ENCODE peak calls at places on chromosomes 1 and 21, in nine cellular contexts. F is breast epithelium; C is CD8-positive, alpha-beta T cell; K is stimulated activated CD4-positive, alpha-beta T cell treated with anti-CD3 and anti-CD28 coated beads, Interleukin-15, amount 100 ng/mL, for 1 hour; H is activated naive CD8-positive, alpha-beta T cell treated with anti-CD3 and anti-CD28 coated beads for 36 hours; N is T-helper 1 cell; M is activated CD4-positive, CD25-positive, alpha-beta regulatory T cell; G is fibroblast of lung; R is iPS DF 6.9. T is an unnamed sample.

GRCh38 chr1:195763146-195763906 is 844.9 kb downstream of the KCNT2 start:
- DNase-seq in F (no peak), C (no peak), K (no peak), H (no peak), N (no peak), M (no peak), G (no peak), R (no peak), T (peak)

GRCh38 chr1:156711011-156711817 is 5.8 kb upstream of the CRABP2 start:
- DNase-seq in F (no peak), C (no peak), K (no peak), H (no peak), N (no peak), M (no peak), G (peak), R (no peak), T (no peak)

GRCh38 chr1:156844102-156844501 is 14.8 kb downstream of the INSRR start:
- DNase-seq in F (no peak), C (no peak), K (no peak), H (no peak), N (no peak), M (no peak), G (no peak), R (no peak), T (no peak)

GRCh38 chr1:6300342-6301141 is 39.6 kb upstream of the GPR153 start:
- DNase-seq in F (no peak), C (no peak), K (no peak), H (no peak), N (no peak), M (no peak), G (peak), R (no peak), T (no peak)

GRCh38 chr1:207745839-207746767 is 5.8 kb upstream of the CD46 start:
- DNase-seq in F (no peak), C (no peak), K (no peak), H (no peak), N (no peak), M (no peak), G (no peak), R (no peak), T (peak)

GRCh38 chr1:178495741-178496409 is 889 bp downstream of the CLEC20A start:
- DNase-seq in F (no peak), C (no peak), K (no peak), H (no peak), N (no peak), M (no peak), G (no peak), R (no peak), T (no peak)

GRCh38 chr1:19739628-19740027 is 60.1 kb downstream of the TMCO4 start:
- DNase-seq in F (no peak), C (no peak), K (no peak), H (no peak), N (no peak), M (no peak), G (no peak), R (no peak), T (no peak)

GRCh38 chr1:53341521-53341895 is 13.6 kb upstream of the LRP8 start:
- DNase-seq in F (no peak), C (no peak), K (no peak), H (no peak), N (no peak), M (no peak), G (no peak), R (no peak), T (no peak)

GRCh38 chr21:42319368-42319767 is 4.2 kb upstream of the TFF3 start:
- DNase-seq in F (no peak), C (no peak), K (no peak), H (no peak), N (no peak), M (no peak), G (no peak), R (no peak), T (no peak)

GRCh38 chr1:209613351-209614150 is 30.0 kb downstream of the CAMK1G start:
- DNase-seq in F (no peak), C (no peak), K (no peak), H (no peak), N (no peak), M (no peak), G (no peak), R (no peak), T (no peak)

GRCh38 chr1:150365945-150366344 is 2.0 kb downstream of the RPRD2 start:
- DNase-seq in F (no peak), C (no peak), K (no peak), H (no peak), N (no peak), M (no peak), G (peak), R (no peak), T (no peak)

GRCh38 chr21:45260191-45260795 is 27.4 kb downstream of the POFUT2 start:
- DNase-seq in F (peak), C (no peak), K (no peak), H (no peak), N (no peak), M (no peak), G (no peak), R (no peak), T (no peak)

GRCh38 chr1:29415861-29416260 is 179.5 kb downstream of the PTPRU start:
- DNase-seq in F (no peak), C (no peak), K (no peak), H (no peak), N (no peak), M (no peak), G (no peak), R (no peak), T (no peak)

GRCh38 chr1:180920193-180920592 is 7.5 kb downstream of the KIAA1614 start:
- DNase-seq in F (no peak), C (no peak), K (no peak), H (no peak), N (no peak), M (no peak), G (no peak), R (no peak), T (no peak)

GRCh38 chr21:36539434-36540150 is 59.7 kb upstream of the CLDN14 start:
- DNase-seq in F (no peak), C (no peak), K (no peak), H (no peak), N (no peak), M (no peak), G (no peak), R (no peak), T (no peak)

GRCh38 chr1:2229032-2229920 is 1.2 kb downstream of the SKI start:
- DNase-seq in F (no peak), C (no peak), K (peak), H (peak), N (peak), M (no peak), G (peak), R (no peak), T (peak)

GRCh38 chr1:1212780-1213152 is 1.2 kb downstream of the TNFRSF4 start:
- DNase-seq in F (no peak), C (no peak), K (no peak), H (peak), N (peak), M (no peak), G (no peak), R (no peak), T (no peak)

GRCh38 chr1:107897428-107898339 is 67.3 kb downstream of the VAV3 start:
- DNase-seq in F (no peak), C (no peak), K (no peak), H (no peak), N (no peak), M (no peak), G (no peak), R (no peak), T (no peak)

GRCh38 chr1:198970919-198971318 is 332.1 kb downstream of the PTPRC start:
- DNase-seq in F (no peak), C (no peak), K (no peak), H (no peak), N (no peak), M (no peak), G (peak), R (no peak), T (no peak)

GRCh38 chr1:15459771-15460719 is 3.5 kb downstream of the CELA2A start:
- DNase-seq in F (no peak), C (no peak), K (no peak), H (no peak), N (no peak), M (no peak), G (peak), R (no peak), T (no peak)

GRCh38 chr1:58901008-58901407 is 117.2 kb upstream of the JUN start:
- DNase-seq in F (no peak), C (no peak), K (no peak), H (no peak), N (no peak), M (no peak), G (no peak), R (no peak), T (no peak)

GRCh38 chr21:42403611-42404231 is at the start of gene UBASH3A:
- DNase-seq in F (no peak), C (peak), K (no peak), H (peak), N (no peak), M (no peak), G (no peak), R (no peak), T (no peak)

GRCh38 chr1:117313555-117313954 is 53.7 kb upstream of the MAN1A2 start:
- DNase-seq in F (no peak), C (no peak), K (no peak), H (no peak), N (no peak), M (no peak), G (no peak), R (no peak), T (no peak)

GRCh38 chr1:91872560-91873081 is 13.3 kb downstream of the TGFBR3 start:
- DNase-seq in F (no peak), C (no peak), K (no peak), H (peak), N (no peak), M (no peak), G (peak), R (no peak), T (no peak)

GRCh38 chr1:154253671-154254070 is 18.8 kb upstream of the HAX1 start:
- DNase-seq in F (no peak), C (no peak), K (no peak), H (no peak), N (no peak), M (no peak), G (peak), R (no peak), T (no peak)

GRCh38 chr1:6448749-6449631 is 17.0 kb downstream of the TNFRSF25 start:
- DNase-seq in F (no peak), C (no peak), K (no peak), H (no peak), N (no peak), M (no peak), G (peak), R (no peak), T (no peak)

GRCh38 chr1:101509370-101509769 is 272.6 kb downstream of the S1PR1 start:
- DNase-seq in F (no peak), C (no peak), K (no peak), H (no peak), N (no peak), M (no peak), G (no peak), R (no peak), T (no peak)

GRCh38 chr1:57404914-57405313 is 18.9 kb downstream of the DAB1 start:
- DNase-seq in F (no peak), C (no peak), K (no peak), H (no peak), N (no peak), M (no peak), G (peak), R (no peak), T (no peak)

GRCh38 chr21:45405271-45405818 is 380 bp downstream of the COL18A1 start:
- DNase-seq in F (no peak), C (no peak), K (no peak), H (no peak), N (peak), M (no peak), G (peak), R (no peak), T (peak)

GRCh38 chr1:94332952-94333351 is 85.2 kb upstream of the ABCD3 start:
- DNase-seq in F (no peak), C (no peak), K (no peak), H (no peak), N (no peak), M (no peak), G (peak), R (no peak), T (no peak)

GRCh38 chr1:93446837-93447451 is 974 bp upstream of the FNBP1L start:
- DNase-seq in F (peak), C (no peak), K (no peak), H (no peak), N (no peak), M (no peak), G (no peak), R (no peak), T (peak)

GRCh38 chr1:81547912-81548303 is 252.8 kb upstream of the ADGRL2 start:
- DNase-seq in F (no peak), C (no peak), K (no peak), H (no peak), N (no peak), M (no peak), G (no peak), R (no peak), T (no peak)

GRCh38 chr1:174204697-174205308 is 45.5 kb downstream of the RABGAP1L start:
- DNase-seq in F (no peak), C (no peak), K (no peak), H (no peak), N (no peak), M (no peak), G (no peak), R (no peak), T (no peak)

GRCh38 chr1:19484793-19485361 is 462 bp downstream of the CAPZB start:
- DNase-seq in F (no peak), C (no peak), K (no peak), H (no peak), N (no peak), M (no peak), G (no peak), R (no peak), T (peak)

GRCh38 chr1:14112613-14113012 is 412.6 kb downstream of the PRDM2 start:
- DNase-seq in F (no peak), C (no peak), K (no peak), H (no peak), N (no peak), M (no peak), G (no peak), R (no peak), T (no peak)

T was measured in Caco-2.